ENCODE peak calls at places on chromosomes 5 and 9, in eight cellular contexts. E is GM23338, X is M059J, Y is amniotic stem cell, L is EL, T is posterior cingulate gyrus, H is NCI-H2029, A is A549. K is an unnamed sample.

GRCh38 chr9:21854594-21854993 is 52.2 kb downstream of the MTAP start:
- DNase-seq in E (no peak), X (peak; percentile 65), Y (no peak), L (peak; percentile 67), T (no peak), H (no peak), A (no peak), K (no peak)

GRCh38 chr5:69450116-69450515 is 35.2 kb downstream of the MARVELD2 start:
- DNase-seq in E (no peak), X (peak; percentile 96), Y (peak; percentile 64), L (peak; percentile 87), T (no peak), H (no peak), A (peak; percentile 27), K (no peak)

GRCh38 chr9:134651226-134651905 is 9.8 kb downstream of the COL5A1 start:
- DNase-seq in E (no peak), X (no peak), Y (no peak), L (no peak), T (no peak), H (no peak), A (no peak), K (no peak)

GRCh38 chr5:115068239-115069086 is 101.2 kb downstream of the TRIM36 start:
- DNase-seq in E (peak; percentile 6), X (peak; percentile 72), Y (no peak), L (peak; percentile 61), T (no peak), H (peak; percentile 84), A (no peak), K (no peak)

GRCh38 chr5:180344393-180344999 is 8.6 kb downstream of the GFPT2 start:
- DNase-seq in E (no peak), X (no peak), Y (no peak), L (no peak), T (no peak), H (no peak), A (no peak), K (no peak)

GRCh38 chr5:43485406-43485805 is 1.7 kb upstream of the TMEM267 start:
- DNase-seq in E (no peak), X (peak; percentile 3), Y (no peak), L (no peak), T (no peak), H (no peak), A (no peak), K (no peak)

GRCh38 chr9:135126480-135127187 is 39.2 kb downstream of the OLFM1 start:
- DNase-seq in E (no peak), X (peak; percentile 84), Y (no peak), L (peak; percentile 26), T (peak; percentile 76), H (no peak), A (peak; percentile 58), K (no peak)

GRCh38 chr9:21323091-21323490 is 12.1 kb downstream of the KLHL9 start:
- DNase-seq in E (no peak), X (no peak), Y (no peak), L (no peak), T (no peak), H (no peak), A (no peak), K (no peak)

GRCh38 chr9:121662359-121662758 is 10.9 kb downstream of the DAB2IP start:
- DNase-seq in E (no peak), X (no peak), Y (no peak), L (no peak), T (no peak), H (no peak), A (no peak), K (no peak)

GRCh38 chr5:175576591-175576990 is 81.3 kb upstream of the HRH2 start:
- DNase-seq in E (no peak), X (peak; percentile 5), Y (no peak), L (no peak), T (no peak), H (no peak), A (no peak), K (no peak)

GRCh38 chr5:144248015-144248414 is 77.3 kb downstream of the KCTD16 start:
- DNase-seq in E (no peak), X (no peak), Y (no peak), L (no peak), T (no peak), H (no peak), A (no peak), K (no peak)

GRCh38 chr5:106321242-106321641 is 1349.5 kb downstream of the EFNA5 start:
- DNase-seq in E (no peak), X (peak; percentile 4), Y (no peak), L (no peak), T (no peak), H (no peak), A (no peak), K (no peak)

GRCh38 chr9:748861-749497 is 92.5 kb upstream of the DMRT1 start:
- DNase-seq in E (no peak), X (no peak), Y (no peak), L (no peak), T (no peak), H (no peak), A (no peak), K (no peak)

GRCh38 chr5:4295663-4296339 is 700.2 kb downstream of the IRX1 start:
- DNase-seq in E (peak; percentile 75), X (no peak), Y (no peak), L (no peak), T (peak; percentile 14), H (no peak), A (no peak), K (no peak)

GRCh38 chr9:125558453-125559084 is 148.4 kb downstream of the MAPKAP1 start:
- DNase-seq in E (peak; percentile 89), X (peak; percentile 78), Y (peak; percentile 28), L (peak; percentile 76), T (no peak), H (peak; percentile 60), A (peak; percentile 74), K (peak; percentile 7)

GRCh38 chr5:177353093-177353492 is 1.6 kb upstream of the LMAN2 start:
- DNase-seq in E (no peak), X (no peak), Y (no peak), L (no peak), T (no peak), H (no peak), A (no peak), K (no peak)

GRCh38 chr9:34335376-34335775 is 6.0 kb downstream of the NUDT2 start:
- DNase-seq in E (no peak), X (no peak), Y (no peak), L (no peak), T (no peak), H (no peak), A (no peak), K (no peak)

GRCh38 chr9:97831843-97832636 is 21.0 kb upstream of the FOXE1 start:
- DNase-seq in E (peak; percentile 33), X (no peak), Y (no peak), L (no peak), T (no peak), H (no peak), A (no peak), K (no peak)

GRCh38 chr9:5554254-5554653 is 43.9 kb downstream of the PDCD1LG2 start:
- DNase-seq in E (no peak), X (peak; percentile 19), Y (no peak), L (peak; percentile 35), T (no peak), H (no peak), A (no peak), K (no peak)

GRCh38 chr5:91379602-91380490 is 3.3 kb downstream of the ARRDC3 start:
- DNase-seq in E (peak; percentile 97), X (peak; percentile 91), Y (peak; percentile 89), L (peak; percentile 95), T (peak; percentile 88), H (peak; percentile 99), A (peak; percentile 78), K (peak; percentile 94)

GRCh38 chr9:124696101-124696500 is 75.0 kb downstream of the NR6A1 start:
- DNase-seq in E (peak; percentile 22), X (peak; percentile 86), Y (no peak), L (peak; percentile 78), T (no peak), H (no peak), A (no peak), K (no peak)

GRCh38 chr5:40991168-40991980 is 79.8 kb downstream of the MROH2B start:
- DNase-seq in E (no peak), X (peak; percentile 83), Y (no peak), L (peak; percentile 60), T (no peak), H (no peak), A (no peak), K (no peak)

GRCh38 chr9:111759762-111760639 is 34.7 kb downstream of the SHOC1 start:
- DNase-seq in E (peak; percentile 75), X (peak; percentile 84), Y (peak; percentile 63), L (peak; percentile 87), T (no peak), H (peak; percentile 66), A (peak; percentile 41), K (no peak)

GRCh38 chr9:9790216-9790872 is 822.5 kb downstream of the PTPRD start:
- DNase-seq in E (peak; percentile 74), X (peak; percentile 9), Y (no peak), L (no peak), T (peak; percentile 12), H (peak; percentile 58), A (no peak), K (peak; percentile 19)

GRCh38 chr9:107548298-107549142 is 59.0 kb upstream of the KLF4 start:
- DNase-seq in E (no peak), X (peak; percentile 85), Y (peak; percentile 71), L (peak; percentile 94), T (no peak), H (no peak), A (peak; percentile 33), K (no peak)

GRCh38 chr5:56947052-56947451 is 4.9 kb downstream of the MIER3 start:
- DNase-seq in E (no peak), X (no peak), Y (no peak), L (no peak), T (no peak), H (no peak), A (no peak), K (no peak)

GRCh38 chr9:135150981-135151380 is 63.5 kb downstream of the OLFM1 start:
- DNase-seq in E (no peak), X (no peak), Y (no peak), L (no peak), T (no peak), H (no peak), A (no peak), K (no peak)

GRCh38 chr9:38682713-38683112 is 37.2 kb downstream of the FAM240B start:
- DNase-seq in E (peak; percentile 76), X (peak; percentile 96), Y (peak; percentile 67), L (peak; percentile 82), T (no peak), H (peak; percentile 78), A (peak; percentile 73), K (no peak)

GRCh38 chr9:110180713-110181434 is 27.1 kb downstream of the C9orf152 start:
- DNase-seq in E (peak; percentile 31), X (peak; percentile 71), Y (no peak), L (peak; percentile 53), T (no peak), H (peak; percentile 11), A (no peak), K (no peak)

GRCh38 chr5:107100121-107100520 is 570.6 kb downstream of the EFNA5 start:
- DNase-seq in E (no peak), X (no peak), Y (no peak), L (no peak), T (no peak), H (no peak), A (no peak), K (no peak)

GRCh38 chr5:106600803-106601202 is 1069.9 kb downstream of the EFNA5 start:
- DNase-seq in E (no peak), X (no peak), Y (no peak), L (no peak), T (no peak), H (no peak), A (no peak), K (no peak)

GRCh38 chr5:10896016-10896415 is 135.0 kb upstream of the DAP start:
- DNase-seq in E (no peak), X (peak; percentile 58), Y (no peak), L (no peak), T (no peak), H (no peak), A (no peak), K (no peak)

GRCh38 chr9:115715656-115716055 is 437.9 kb upstream of the PAPPA start:
- DNase-seq in E (no peak), X (no peak), Y (no peak), L (no peak), T (no peak), H (no peak), A (no peak), K (no peak)

GRCh38 chr5:126066795-126067321 is 356.4 kb upstream of the GRAMD2B start:
- DNase-seq in E (no peak), X (no peak), Y (no peak), L (no peak), T (no peak), H (no peak), A (no peak), K (no peak)